ENCODE peak calls at places on chromosomes 11 and 22, in ten cellular contexts. G, X, U, P, Y, N, B, V, L and F are unnamed samples.

GRCh38 chr11:117545706-117546105 is 218.1 kb downstream of the CEP164 start:
- DNase-seq in L (no peak), V (no peak), Y (no peak), G (no peak), B (no peak), P (no peak), U (no peak), X (no peak), N (no peak), F (no peak)

GRCh38 chr22:26453195-26453594 is 24.1 kb downstream of the ASPHD2 start:
- DNase-seq in B (no peak), N (no peak), G (no peak), Y (no peak), U (no peak), L (no peak), X (no peak), P (no peak), V (no peak), F (no peak)

GRCh38 chr11:108170191-108170590 is 48.8 kb downstream of the ACAT1 start:
- DNase-seq in X (no peak), U (no peak), G (no peak), P (no peak), N (no peak), V (no peak), L (no peak), B (no peak), Y (no peak), F (no peak)

GRCh38 chr11:44112083-44112865 is 16.8 kb downstream of the EXT2 start:
- DNase-seq in P (no peak), N (peak; percentile 86), L (peak; percentile 48), V (no peak), Y (no peak), X (no peak), U (no peak), B (no peak), G (no peak), F (no peak)

GRCh38 chr11:93458286-93458685 is 84.9 kb downstream of the SMCO4 start:
- DNase-seq in G (no peak), Y (no peak), U (no peak), L (no peak), X (no peak), V (no peak), N (no peak), P (no peak), B (no peak), F (no peak)

GRCh38 chr11:63682045-63682915 is 980 bp downstream of the RTN3 start:
- DNase-seq in V (no peak), B (peak; percentile 85), U (peak; percentile 71), G (peak; percentile 52), N (peak; percentile 23), P (peak; percentile 68), X (peak; percentile 62), Y (peak; percentile 56), L (peak; percentile 22), F (no peak)

GRCh38 chr22:37499006-37499707 is 13.0 kb upstream of the MFNG start:
- DNase-seq in L (no peak), X (no peak), N (no peak), V (no peak), Y (no peak), U (no peak), G (no peak), B (no peak), P (peak; percentile 45), F (no peak)

GRCh38 chr11:16309226-16309625 is 47.1 kb downstream of the SOX6 start:
- DNase-seq in G (no peak), U (no peak), N (no peak), L (no peak), Y (no peak), V (no peak), X (no peak), P (no peak), B (no peak), F (no peak)

GRCh38 chr11:26778000-26778757 is 56.3 kb upstream of the SLC5A12 start:
- DNase-seq in V (no peak), B (no peak), L (no peak), G (no peak), N (peak; percentile 61), U (no peak), X (no peak), Y (no peak), P (no peak), F (no peak)

GRCh38 chr22:42685941-42686666 is 34.6 kb downstream of the A4GALT start:
- DNase-seq in B (peak; percentile 39), N (no peak), G (no peak), L (peak; percentile 85), Y (peak; percentile 55), V (no peak), X (no peak), P (peak; percentile 72), U (no peak), F (no peak)

GRCh38 chr11:33507967-33508366 is 192.7 kb downstream of the C11orf91 start:
- DNase-seq in Y (no peak), P (peak; percentile 14), X (no peak), B (no peak), G (no peak), N (peak; percentile 21), V (no peak), U (peak; percentile 50), L (no peak), F (no peak)

GRCh38 chr11:118980191-118980881 is 8.8 kb downstream of the FOXR1 start:
- DNase-seq in B (no peak), P (peak; percentile 80), N (peak; percentile 17), X (no peak), Y (peak; percentile 55), G (no peak), L (peak; percentile 34), V (no peak), U (peak; percentile 79), F (no peak)

GRCh38 chr11:123611698-123612097 is 42.7 kb downstream of the SCN3B start:
- DNase-seq in X (no peak), Y (no peak), B (no peak), P (no peak), L (no peak), N (no peak), U (peak; percentile 55), G (no peak), V (no peak), F (no peak)

GRCh38 chr11:76491644-76492043 is 46.8 kb downstream of the EMSY start:
- DNase-seq in U (no peak), L (no peak), Y (no peak), N (no peak), B (no peak), P (peak; percentile 21), G (no peak), X (peak; percentile 7), V (no peak), F (no peak)

GRCh38 chr11:8352852-8353505 is 89.3 kb upstream of the LMO1 start:
- DNase-seq in P (no peak), U (no peak), X (no peak), L (no peak), B (no peak), V (no peak), Y (no peak), G (no peak), N (no peak), F (no peak)

GRCh38 chr11:65013130-65013691 is 749 bp upstream of the ARL2 start:
- DNase-seq in N (peak; percentile 94), Y (peak; percentile 93), L (peak; percentile 92), G (peak; percentile 96), B (peak; percentile 96), U (peak; percentile 95), P (peak; percentile 97), X (peak; percentile 92), V (peak; percentile 84), F (peak; percentile 89)

GRCh38 chr11:20450829-20451228 is 63.3 kb downstream of the PRMT3 start:
- DNase-seq in G (no peak), X (no peak), U (no peak), V (no peak), Y (no peak), P (no peak), N (no peak), L (no peak), B (no peak), F (no peak)

GRCh38 chr11:103871923-103872551 is 164.4 kb upstream of the DDI1 start:
- DNase-seq in Y (no peak), B (no peak), V (no peak), X (peak; percentile 12), G (no peak), L (no peak), P (no peak), N (no peak), U (no peak), F (no peak)

GRCh38 chr11:108775324-108775723 is 110.5 kb downstream of the DDX10 start:
- DNase-seq in L (no peak), B (no peak), U (no peak), G (no peak), N (no peak), V (no peak), X (no peak), Y (no peak), P (no peak), F (no peak)

GRCh38 chr11:37849731-37850130 is 1251.7 kb upstream of the RAG2 start:
- DNase-seq in Y (no peak), U (no peak), L (no peak), B (no peak), X (no peak), G (no peak), N (no peak), V (no peak), P (no peak), F (no peak)

GRCh38 chr11:112794321-112794720 is 166.9 kb upstream of the NCAM1 start:
- DNase-seq in V (no peak), X (no peak), Y (no peak), G (no peak), P (no peak), L (no peak), B (no peak), N (peak; percentile 82), U (no peak), F (no peak)

GRCh38 chr22:46068908-46069481 is 81.3 kb upstream of the PPARA start:
- DNase-seq in Y (no peak), B (peak; percentile 73), X (peak; percentile 48), U (no peak), P (no peak), N (peak; percentile 73), L (no peak), V (no peak), G (peak; percentile 58), F (no peak)

GRCh38 chr11:111351374-111352081 is 27.5 kb downstream of the POU2AF1 start:
- DNase-seq in V (no peak), U (peak; percentile 12), X (no peak), G (no peak), B (no peak), L (no peak), P (no peak), Y (no peak), N (no peak), F (no peak)

GRCh38 chr22:43039800-43040199 is 24.9 kb upstream of the PACSIN2 start:
- DNase-seq in P (no peak), N (no peak), Y (no peak), U (peak; percentile 63), X (no peak), G (no peak), L (no peak), V (no peak), B (no peak), F (no peak)

GRCh38 chr11:121524233-121524631 is 71.5 kb upstream of the SORL1-AS1 start:
- DNase-seq in P (no peak), B (peak; percentile 72), L (no peak), U (no peak), X (peak; percentile 86), V (no peak), G (no peak), Y (no peak), N (no peak), F (no peak)

GRCh38 chr22:24124247-24124646 is 57.0 kb upstream of the SUSD2 start:
- DNase-seq in B (peak; percentile 22), G (no peak), P (no peak), X (no peak), V (no peak), U (no peak), N (no peak), Y (no peak), L (no peak), F (no peak)

GRCh38 chr11:120579601-120580000 is 68.1 kb downstream of the GRIK4 start:
- DNase-seq in N (no peak), Y (no peak), X (no peak), V (no peak), B (no peak), G (no peak), U (no peak), L (no peak), P (no peak), F (no peak)

GRCh38 chr22:20283674-20284066 is 15.6 kb upstream of the RTN4R start:
- DNase-seq in B (no peak), P (no peak), N (no peak), Y (no peak), V (no peak), U (no peak), G (no peak), X (no peak), L (no peak), F (no peak)